ENCODE peak calls at places on chromosomes 5 and 9, in eight cellular contexts. W is tibial artery, I is hepatocyte, M is adipocyte, A is mucosa of descending colon, U is breast epithelium, L is prostate gland, K is A549. P is an unnamed sample. For H3K4me1, the result is how much of the 10 kb centered on the place peaks cover.

GRCh38 chr5:891837-892389 is 688 bp downstream of the BRD9 start:
- DNase-seq in I (peak), M (peak), U (no peak), A (peak), L (no peak), W (no peak), K (no peak), P (no peak)

GRCh38 chr9:123338710-123339665 is 17.0 kb upstream of the CRB2 start:
- DNase-seq in U (no peak), L (no peak), A (peak), I (no peak), W (no peak), K (no peak), M (no peak), P (no peak)

GRCh38 chr5:148884339-148885020 is 58.1 kb downstream of the ADRB2 start:
- DNase-seq in U (no peak), I (no peak), A (no peak), L (no peak), M (no peak), W (no peak), K (no peak), P (no peak)

GRCh38 chr9:107484117-107484723 is 5.3 kb downstream of the KLF4 start:
- DNase-seq in K (peak), M (peak), W (peak), A (no peak), L (peak), U (no peak), I (peak), P (peak)

GRCh38 chr9:3337515-3337914 is 188.3 kb downstream of the RFX3 start:
- DNase-seq in I (peak), A (no peak), M (peak), W (no peak), K (no peak), U (no peak), L (no peak), P (no peak)

GRCh38 chr5:74194196-74194595 is 446.3 kb downstream of the ENC1 start:
- DNase-seq in W (no peak), U (no peak), A (no peak), L (no peak), K (no peak), I (no peak), M (no peak), P (no peak)

GRCh38 chr9:37029776-37030590 is 4.1 kb downstream of the PAX5 start:
- DNase-seq in K (no peak), M (no peak), L (no peak), U (no peak), W (no peak), I (peak), A (no peak), P (no peak)

GRCh38 chr5:127092690-127093089 is 19.4 kb upstream of the C5orf63 start:
- DNase-seq in L (no peak), U (no peak), M (peak), A (no peak), I (no peak), K (no peak), W (no peak), P (no peak)

GRCh38 chr9:114898741-114899140 is 31.6 kb downstream of the TNFSF8 start:
- DNase-seq in I (no peak), U (no peak), M (no peak), A (peak), L (no peak), W (peak), K (no peak), P (peak)

GRCh38 chr9:133730994-133731715 is 7.0 kb downstream of the SARDH start:
- DNase-seq in K (no peak), A (no peak), I (no peak), U (peak), M (no peak), W (no peak), L (no peak), P (no peak)

GRCh38 chr9:133731876-133732321 is 6.3 kb downstream of the SARDH start:
- DNase-seq in U (peak), A (no peak), W (no peak), M (peak), I (peak), K (peak), L (no peak), P (no peak)

GRCh38 chr9:133733421-133734250 is 4.5 kb downstream of the SARDH start:
- DNase-seq in U (peak), L (no peak), W (no peak), A (no peak), M (no peak), I (no peak), K (no peak), P (no peak)

GRCh38 chr9:133733074-133733408 is 5.1 kb downstream of the SARDH start:
- DNase-seq in A (no peak), L (no peak), W (no peak), K (peak), M (no peak), U (peak), I (no peak), P (no peak)

DNA sequence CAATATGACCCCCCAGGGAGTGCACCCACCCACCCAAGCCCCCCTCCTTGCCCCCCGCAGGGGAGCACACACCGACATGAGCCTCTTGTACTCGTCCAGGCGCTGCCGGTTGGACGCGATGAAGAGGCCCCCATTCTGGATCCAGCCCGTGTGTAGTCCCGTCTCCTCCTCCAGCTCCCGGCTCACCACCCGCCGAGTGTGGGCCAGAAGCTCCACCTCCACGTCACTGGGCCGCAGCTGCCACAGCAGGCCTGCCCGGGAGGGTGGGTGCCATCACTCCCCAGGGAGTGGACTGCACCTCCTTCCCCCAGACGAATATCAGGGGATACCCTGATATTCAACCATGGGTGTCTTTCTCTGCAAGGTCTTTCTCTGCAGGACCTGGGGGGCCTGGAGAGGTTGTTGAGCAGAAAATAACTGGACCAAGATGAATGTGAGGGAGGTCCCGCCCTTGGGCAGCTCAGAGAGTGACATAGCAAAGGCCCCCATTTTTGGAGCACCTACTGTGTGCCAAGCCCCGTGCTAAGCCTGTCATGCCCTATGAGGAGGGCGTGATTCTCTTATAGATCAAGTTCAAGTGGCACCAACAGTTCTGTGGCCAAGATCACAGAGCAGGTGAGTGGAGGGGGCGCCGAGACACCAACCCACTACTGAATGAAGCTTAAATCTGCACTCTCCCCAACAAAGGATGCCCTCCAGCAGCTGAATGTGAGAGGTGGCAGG is 5.6 kb downstream of the SARDH start:
- DNase-seq in I (no peak), W (no peak), A (no peak), U (peak), M (no peak), L (no peak), K (no peak), P (no peak)
- H3K4me1 ChIP-seq in I (under half), W (under half), A (under half), U (under half), M (under half), L (under half), K (under half), P (under half)

GRCh38 chr9:128913048-128913900 is 7.5 kb upstream of the PHYHD1 start:
- DNase-seq in I (no peak), M (no peak), K (no peak), L (no peak), U (no peak), A (no peak), W (no peak), P (no peak)
- H3K4me1 ChIP-seq in I (under half), M (half or more), K (half or more), L (under half), U (under half), A (under half), W (half or more), P (under half)

GRCh38 chr5:40386293-40386692 is 293.4 kb upstream of the PTGER4 start:
- DNase-seq in K (no peak), M (no peak), A (no peak), L (no peak), W (no peak), U (no peak), I (no peak), P (no peak)

GRCh38 chr5:40394715-40395114 is 285.0 kb upstream of the PTGER4 start:
- DNase-seq in A (no peak), K (no peak), M (no peak), U (no peak), L (no peak), W (no peak), I (no peak), P (no peak)

GRCh38 chr5:40391642-40392041 is 288.1 kb upstream of the PTGER4 start:
- DNase-seq in W (no peak), L (no peak), M (no peak), U (no peak), I (no peak), K (no peak), A (no peak), P (no peak)

GRCh38 chr5:40389591-40389990 is 290.1 kb upstream of the PTGER4 start:
- DNase-seq in K (no peak), L (no peak), M (no peak), A (no peak), W (no peak), I (no peak), U (no peak), P (no peak)

GRCh38 chr5:40390286-40391253 is 289.1 kb upstream of the PTGER4 start:
- DNase-seq in K (no peak), W (no peak), U (no peak), A (no peak), M (no peak), I (no peak), L (no peak), P (no peak)
- H3K4me1 ChIP-seq in K (under half), W (under half), U (under half), A (under half), M (under half), I (under half), L (under half), P (under half)

DNA sequence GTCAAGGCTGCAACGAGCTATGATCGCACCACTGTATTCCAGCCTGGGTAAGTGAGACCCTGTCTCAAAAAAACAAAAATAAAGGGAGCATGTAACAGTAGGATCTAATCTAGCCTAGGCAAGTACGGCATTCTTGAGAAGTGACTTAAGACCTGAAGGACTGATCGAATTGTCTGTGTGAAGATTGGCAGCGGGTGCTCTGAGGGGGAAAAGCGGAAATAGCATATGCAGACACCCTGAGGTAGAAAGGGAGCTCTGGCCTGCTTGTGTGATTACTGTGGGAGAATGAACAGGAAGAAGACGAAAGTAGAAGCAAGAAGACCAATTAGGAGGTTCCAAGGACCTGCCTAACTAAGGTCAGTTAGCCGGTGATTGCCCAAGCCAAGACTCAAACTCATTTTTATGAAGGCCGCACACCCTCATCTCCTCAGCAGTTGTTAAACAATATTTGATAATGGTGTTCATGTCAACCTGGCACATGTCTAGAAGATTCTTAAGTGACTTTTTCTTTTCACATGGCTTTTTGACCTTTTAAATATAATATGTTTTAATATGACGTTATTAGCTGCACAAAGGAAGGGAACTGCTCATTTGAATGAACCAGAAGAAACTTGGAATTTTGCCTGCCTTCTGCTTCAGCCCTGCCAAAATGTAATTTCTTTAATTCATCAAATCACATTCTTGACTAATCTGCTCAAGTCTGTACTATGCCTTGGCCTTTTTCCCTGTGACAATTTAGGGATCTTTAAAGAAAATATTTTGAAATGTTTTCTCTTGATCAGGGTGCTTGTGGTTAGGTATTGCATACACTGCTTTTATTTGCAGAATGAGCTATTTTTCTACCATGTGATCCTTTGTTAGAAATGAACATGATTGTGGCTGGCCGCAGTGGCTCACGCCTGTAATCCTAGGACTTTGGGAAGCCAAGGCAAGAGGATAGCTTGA is 289.2 kb upstream of the DMRT1 start:
- DNase-seq in M (peak), W (no peak), L (no peak), A (no peak), K (no peak), U (no peak), I (no peak), P (no peak)
- H3K4me1 ChIP-seq in M (under half), W (under half), L (under half), A (under half), K (under half), U (under half), I (under half), P (under half)

GRCh38 chr9:102205251-102205650 is 466.8 kb upstream of the GRIN3A start:
- DNase-seq in W (no peak), I (no peak), M (no peak), K (no peak), A (no peak), L (no peak), U (no peak), P (no peak)
- H3K4me1 ChIP-seq in W (under half), I (under half), M (under half), K (under half), A (under half), L (under half), U (under half), P (under half)

DNA sequence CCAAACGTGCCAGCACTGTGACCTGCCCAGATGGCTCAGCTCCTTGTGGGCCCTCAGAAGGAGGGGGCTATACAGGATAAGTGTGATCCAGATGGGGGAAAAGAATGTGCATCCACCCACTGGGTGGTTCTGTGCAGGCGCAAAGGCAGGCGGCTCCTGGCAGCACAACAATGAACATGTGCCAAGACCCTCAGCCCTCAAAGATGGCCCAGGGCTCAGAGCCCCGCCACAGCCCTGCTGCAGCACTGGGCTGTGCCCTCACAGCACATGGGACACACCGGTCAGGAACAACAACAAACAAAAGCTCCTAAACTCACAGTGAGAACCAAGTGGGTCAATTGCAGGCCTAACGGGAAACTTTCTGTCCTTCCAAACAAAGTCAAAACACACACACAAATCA is 4.7 kb downstream of the SEMA4D start:
- DNase-seq in U (no peak), A (no peak), I (no peak), M (no peak), L (no peak), K (no peak), W (no peak), P (no peak)
- H3K4me1 ChIP-seq in U (under half), A (under half), I (under half), M (under half), L (under half), K (under half), W (under half), P (under half)

DNA sequence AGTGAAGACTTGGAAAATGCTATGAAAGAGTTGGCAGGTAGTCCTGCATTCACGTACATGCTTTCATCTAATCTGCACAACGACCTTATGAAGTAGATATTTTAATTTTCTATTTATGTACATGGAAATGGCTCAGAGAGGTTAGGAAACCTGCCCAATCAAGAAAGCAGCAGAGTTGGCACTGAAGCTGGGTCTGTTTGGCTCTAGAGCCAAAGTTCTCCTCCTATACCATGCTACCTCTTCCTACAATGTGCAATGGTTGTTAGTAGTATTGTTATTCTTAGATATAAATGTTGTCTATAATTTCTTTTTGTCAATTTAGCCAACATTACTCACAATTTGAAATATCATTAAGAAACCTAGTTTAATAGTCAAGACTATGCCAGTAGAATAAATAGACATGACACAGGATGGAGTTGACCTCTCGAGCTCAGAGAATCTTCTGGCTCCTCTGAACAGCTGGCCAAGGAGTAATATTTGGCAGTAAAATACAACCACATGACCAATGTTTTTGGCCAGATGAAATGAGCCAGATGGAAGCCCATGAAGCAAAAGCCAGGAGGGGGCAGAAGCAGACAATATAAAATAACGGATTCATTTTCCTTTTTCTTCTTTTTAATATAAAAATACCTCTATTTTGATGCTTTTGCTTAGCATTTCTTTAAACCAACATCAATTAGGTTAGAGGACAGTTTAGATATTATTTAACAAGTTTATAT is 542.3 kb downstream of the PDE4D start:
- DNase-seq in L (no peak), K (no peak), U (no peak), M (no peak), I (no peak), A (no peak), W (no peak), P (no peak)
- H3K4me1 ChIP-seq in L (under half), K (half or more), U (under half), M (under half), I (under half), A (under half), W (under half), P (under half)

DNA sequence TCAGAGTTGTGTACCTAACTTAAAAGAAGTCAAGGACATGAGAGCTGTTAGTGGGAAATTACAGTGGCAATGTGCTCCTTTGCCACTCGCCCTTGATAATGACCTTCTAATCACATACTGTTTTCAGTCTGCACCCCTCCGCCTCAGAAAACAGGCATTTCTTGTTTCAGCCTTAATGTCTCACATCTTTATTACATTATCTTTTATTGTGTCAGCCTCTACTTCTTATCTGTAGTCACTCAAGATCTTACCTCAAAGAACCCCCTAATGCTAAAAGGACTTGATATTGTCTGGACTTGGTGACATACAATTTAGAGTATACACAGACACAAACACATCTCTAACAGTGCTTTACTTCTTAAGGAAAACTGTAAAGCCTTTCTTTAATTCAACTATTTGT is 97.9 kb downstream of the PLCXD3 start:
- DNase-seq in A (no peak), W (no peak), I (no peak), U (no peak), L (no peak), M (no peak), K (no peak), P (no peak)
- H3K4me1 ChIP-seq in A (under half), W (under half), I (under half), U (under half), L (under half), M (half or more), K (half or more), P (under half)

GRCh38 chr5:149937610-149938009 is 7.0 kb downstream of the PDE6A start:
- DNase-seq in L (peak), K (peak), W (no peak), I (no peak), U (no peak), A (no peak), M (no peak), P (no peak)

GRCh38 chr5:149936044-149936699 is 8.4 kb downstream of the PDE6A start:
- DNase-seq in L (no peak), A (no peak), M (no peak), W (no peak), U (no peak), K (no peak), I (no peak), P (no peak)

GRCh38 chr5:149932445-149933350 is 11.9 kb downstream of the PDE6A start:
- DNase-seq in A (no peak), W (no peak), U (no peak), M (no peak), K (peak), I (no peak), L (no peak), P (no peak)

GRCh38 chr5:149936700-149937091 is 7.9 kb downstream of the PDE6A start:
- DNase-seq in A (no peak), I (no peak), L (no peak), K (no peak), U (no peak), W (no peak), M (no peak), P (no peak)

GRCh38 chr5:149935431-149935901 is 9.1 kb downstream of the PDE6A start:
- DNase-seq in U (no peak), A (no peak), W (no peak), I (no peak), L (peak), K (no peak), M (no peak), P (no peak)
- H3K4me1 ChIP-seq in U (under half), A (under half), W (half or more), I (under half), L (under half), K (half or more), M (under half), P (under half)

P was measured in colonic mucosa.